ENCODE peak calls at places on chromosomes 12 and 14, in ten cellular contexts. Z, U, K, L, S, F, J, W, X and N are unnamed samples.

GRCh38 chr12:68131867-68132414 is 27.6 kb downstream of the IFNG start:
- DNase-seq in Z (no peak), U (no peak), K (no peak), L (no peak), S (no peak), F (no peak), J (no peak), W (no peak), X (no peak), N (no peak)

GRCh38 chr12:44465139-44465538 is 411.0 kb downstream of the NELL2 start:
- DNase-seq in Z (no peak), U (no peak), K (no peak), L (no peak), S (no peak), F (no peak), J (no peak), W (peak), X (no peak), N (no peak)

GRCh38 chr14:29627141-29627540 is 300.5 kb downstream of the PRKD1 start:
- DNase-seq in Z (no peak), U (no peak), K (no peak), L (no peak), S (peak), F (peak), J (no peak), W (no peak), X (no peak), N (no peak)

GRCh38 chr12:121005346-121005815 is 10.9 kb downstream of the C12orf43 start:
- DNase-seq in Z (no peak), U (no peak), K (peak), L (no peak), S (peak), F (peak), J (peak), W (peak), X (peak), N (no peak)

GRCh38 chr12:49662998-49663843 is 39.9 kb downstream of the PRPF40B start:
- DNase-seq in Z (peak), U (peak), K (peak), L (no peak), S (peak), F (peak), J (peak), W (no peak), X (peak), N (peak)

GRCh38 chr12:119446459-119446858 is 111.9 kb downstream of the CCDC60 start:
- DNase-seq in Z (no peak), U (no peak), K (no peak), L (no peak), S (no peak), F (peak), J (no peak), W (peak), X (no peak), N (no peak)

GRCh38 chr14:28515571-28515970 is 251.0 kb upstream of the FOXG1 start:
- DNase-seq in Z (no peak), U (no peak), K (no peak), L (no peak), S (peak), F (peak), J (no peak), W (no peak), X (peak), N (no peak)

GRCh38 chr14:22112004-22112403 is 438.4 kb upstream of the OR4E1 start:
- DNase-seq in Z (no peak), U (no peak), K (no peak), L (no peak), S (no peak), F (no peak), J (peak), W (peak), X (no peak), N (no peak)

GRCh38 chr14:74554742-74555362 is 57.2 kb downstream of the LTBP2 start:
- DNase-seq in Z (no peak), U (no peak), K (peak), L (no peak), S (no peak), F (no peak), J (no peak), W (no peak), X (no peak), N (no peak)

GRCh38 chr12:127670294-127670693 is 596.7 kb upstream of the TMEM132C start:
- DNase-seq in Z (no peak), U (no peak), K (no peak), L (no peak), S (no peak), F (no peak), J (no peak), W (no peak), X (no peak), N (no peak)

GRCh38 chr14:67957925-67958324 is 138.3 kb downstream of the RAD51B start:
- DNase-seq in Z (no peak), U (no peak), K (no peak), L (no peak), S (no peak), F (no peak), J (no peak), W (no peak), X (no peak), N (no peak)

GRCh38 chr12:54197037-54197909 is 8.5 kb upstream of the SMUG1 start:
- DNase-seq in Z (no peak), U (no peak), K (no peak), L (no peak), S (peak), F (peak), J (no peak), W (no peak), X (no peak), N (no peak)

GRCh38 chr12:12562016-12562483 is 613 bp downstream of the DUSP16 start:
- DNase-seq in Z (peak), U (no peak), K (peak), L (no peak), S (peak), F (peak), J (no peak), W (peak), X (no peak), N (peak)

GRCh38 chr14:105878554-105878953 is 352.2 kb downstream of the TMEM121 start:
- DNase-seq in Z (no peak), U (no peak), K (peak), L (no peak), S (no peak), F (no peak), J (no peak), W (no peak), X (no peak), N (peak)

GRCh38 chr12:2959508-2960431 is 573 bp downstream of the TEAD4 start:
- DNase-seq in Z (peak), U (no peak), K (peak), L (peak), S (peak), F (peak), J (peak), W (peak), X (peak), N (peak)

GRCh38 chr12:16359512-16360491 is 12.4 kb downstream of the MGST1 start:
- DNase-seq in Z (peak), U (no peak), K (peak), L (peak), S (peak), F (peak), J (peak), W (peak), X (peak), N (peak)

GRCh38 chr12:10551375-10551774 is 45.7 kb downstream of the EIF2S3B start:
- DNase-seq in Z (no peak), U (no peak), K (peak), L (no peak), S (no peak), F (no peak), J (peak), W (no peak), X (no peak), N (no peak)

GRCh38 chr14:46490150-46490769 is 161.3 kb downstream of the RPL10L start:
- DNase-seq in Z (no peak), U (no peak), K (no peak), L (no peak), S (no peak), F (no peak), J (no peak), W (peak), X (peak), N (no peak)

GRCh38 chr12:7934153-7934552 is 1.8 kb downstream of the SLC2A3 start:
- DNase-seq in Z (no peak), U (no peak), K (no peak), L (no peak), S (no peak), F (no peak), J (no peak), W (no peak), X (no peak), N (no peak)

GRCh38 chr12:7935464-7935772 is 569 bp downstream of the SLC2A3 start:
- DNase-seq in Z (no peak), U (no peak), K (no peak), L (no peak), S (no peak), F (no peak), J (no peak), W (no peak), X (no peak), N (no peak)

GRCh38 chr12:7935773-7936581 is at the start of gene SLC2A3:
- DNase-seq in Z (peak), U (peak), K (no peak), L (no peak), S (peak), F (peak), J (peak), W (peak), X (peak), N (peak)

GRCh38 chr12:7933255-7933726 is 2.7 kb downstream of the SLC2A3 start:
- DNase-seq in Z (peak), U (peak), K (peak), L (peak), S (peak), F (peak), J (peak), W (peak), X (peak), N (peak)

DNA sequence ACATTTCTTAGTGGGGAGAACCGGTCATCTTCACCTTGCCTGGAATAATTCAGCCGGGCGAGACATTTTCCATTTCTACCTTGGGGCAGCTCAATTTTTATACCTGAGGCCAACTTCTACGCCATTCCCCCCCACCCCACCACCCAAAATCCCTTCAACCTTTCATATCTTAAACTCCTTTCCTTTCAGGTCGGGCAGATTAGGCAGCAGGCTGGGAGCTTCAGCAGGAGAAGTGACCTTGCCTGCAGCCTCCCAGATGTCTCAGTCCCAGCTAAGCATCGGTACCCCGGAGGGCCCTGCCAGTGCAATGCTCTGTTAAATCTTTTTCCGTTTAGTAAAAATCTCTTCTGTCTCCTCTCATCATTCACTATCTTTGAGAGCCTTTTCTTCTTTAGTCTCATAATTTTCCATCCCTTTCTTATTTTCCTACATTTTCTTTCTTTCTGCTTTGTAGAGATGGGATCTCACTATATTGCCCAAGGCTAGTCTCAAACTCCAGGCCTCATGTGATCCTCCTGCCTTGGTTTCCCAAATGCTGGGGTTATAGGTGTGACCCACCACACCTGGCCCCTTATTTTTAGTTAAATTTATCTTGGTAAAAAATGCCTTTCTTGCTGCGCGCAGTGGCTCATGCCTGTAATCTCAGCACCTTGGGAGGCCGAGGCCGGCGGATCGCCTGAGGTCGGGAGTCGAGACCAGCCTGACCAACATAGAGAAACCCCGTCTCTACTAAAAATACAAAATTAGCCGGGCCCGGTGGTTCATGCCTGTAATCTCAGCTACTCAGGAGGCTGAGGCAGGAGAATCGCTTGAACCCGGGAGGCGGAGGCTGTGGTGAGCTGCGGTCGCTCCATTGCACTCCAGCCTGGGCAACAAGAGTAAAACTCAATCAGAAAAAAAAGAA is 1.2 kb downstream of the SLC2A3 start:
- DNase-seq in Z (no peak), U (no peak), K (no peak), L (no peak), S (no peak), F (no peak), J (no peak), W (no peak), X (no peak), N (no peak)
- H3K27ac ChIP-seq in Z (peak), U (peak), K (peak), L (peak), S (peak), F (peak), J (peak), W (peak), X (peak), N (peak)

GRCh38 chr14:69044296-69044695 is 65.2 kb upstream of the ACTN1 start:
- DNase-seq in Z (no peak), U (no peak), K (no peak), L (no peak), S (no peak), F (no peak), J (no peak), W (no peak), X (no peak), N (no peak)
- H3K27ac ChIP-seq in Z (peak), U (no peak), K (peak), L (no peak), S (peak), F (no peak), J (peak), W (no peak), X (no peak), N (peak)

DNA sequence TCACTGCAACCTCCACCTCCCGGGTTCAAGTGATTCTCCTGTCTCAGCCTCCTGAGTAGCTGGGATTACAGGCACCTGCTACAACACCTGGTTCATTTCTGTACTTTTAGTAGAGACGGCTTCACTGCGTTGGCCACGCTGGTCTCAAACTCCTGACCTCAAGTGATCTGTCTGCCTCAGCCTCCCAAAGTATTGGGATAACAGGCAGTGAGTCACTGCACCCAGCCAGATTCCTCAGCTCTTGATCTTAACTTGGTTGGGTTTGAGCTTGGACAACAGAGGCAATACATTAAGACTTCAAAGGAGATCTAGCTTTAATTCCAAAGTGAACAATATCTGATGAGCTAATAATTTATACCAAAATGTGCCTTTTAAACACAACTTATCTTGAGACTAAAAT is 5.6 kb downstream of the DAZAP2 start:
- DNase-seq in Z (no peak), U (no peak), K (no peak), L (no peak), S (peak), F (peak), J (no peak), W (no peak), X (peak), N (no peak)
- H3K27ac ChIP-seq in Z (no peak), U (no peak), K (peak), L (no peak), S (no peak), F (no peak), J (no peak), W (no peak), X (no peak), N (no peak)

GRCh38 chr12:124995200-124995961 is 1.9 kb downstream of the BRI3BP start:
- DNase-seq in Z (no peak), U (no peak), K (no peak), L (no peak), S (no peak), F (no peak), J (no peak), W (no peak), X (no peak), N (no peak)
- H3K27ac ChIP-seq in Z (no peak), U (peak), K (peak), L (no peak), S (no peak), F (no peak), J (no peak), W (peak), X (no peak), N (no peak)

DNA sequence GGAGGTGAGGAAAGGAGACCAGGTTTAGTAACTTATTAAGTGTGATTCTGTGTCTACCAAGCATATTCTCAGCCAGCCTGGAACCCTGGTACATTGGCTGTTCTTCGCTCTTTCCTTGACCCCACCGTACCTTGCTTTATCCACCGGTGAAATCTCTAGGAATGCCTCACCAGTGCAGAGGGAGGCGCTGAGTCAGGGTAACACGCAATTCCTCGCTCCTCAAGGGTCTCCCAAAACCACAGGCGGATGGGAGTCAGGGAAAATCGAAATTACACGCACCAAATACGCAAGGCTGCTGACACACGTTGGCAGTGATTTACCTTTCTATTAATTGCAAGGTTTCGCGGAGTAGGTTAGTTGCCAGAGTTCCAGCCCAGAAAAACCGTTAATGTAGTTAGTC is 848 bp downstream of the L3HYPDH start:
- DNase-seq in Z (no peak), U (peak), K (no peak), L (no peak), S (peak), F (peak), J (no peak), W (peak), X (peak), N (no peak)
- H3K27ac ChIP-seq in Z (peak), U (peak), K (peak), L (peak), S (peak), F (peak), J (peak), W (peak), X (peak), N (peak)

GRCh38 chr12:95738024-95738611 is 52.4 kb downstream of the NTN4 start:
- DNase-seq in Z (no peak), U (no peak), K (no peak), L (no peak), S (no peak), F (no peak), J (no peak), W (no peak), X (no peak), N (no peak)

GRCh38 chr12:95730457-95730856 is 60.1 kb downstream of the NTN4 start:
- DNase-seq in Z (no peak), U (no peak), K (no peak), L (no peak), S (no peak), F (no peak), J (no peak), W (no peak), X (no peak), N (no peak)

GRCh38 chr12:95731519-95731958 is 59.0 kb downstream of the NTN4 start:
- DNase-seq in Z (no peak), U (no peak), K (no peak), L (no peak), S (no peak), F (no peak), J (no peak), W (no peak), X (no peak), N (no peak)

GRCh38 chr12:95736631-95737030 is 53.9 kb downstream of the NTN4 start:
- DNase-seq in Z (no peak), U (no peak), K (no peak), L (no peak), S (peak), F (peak), J (no peak), W (no peak), X (no peak), N (no peak)

GRCh38 chr12:95733156-95733825 is 57.3 kb downstream of the NTN4 start:
- DNase-seq in Z (no peak), U (peak), K (no peak), L (peak), S (peak), F (peak), J (no peak), W (peak), X (no peak), N (no peak)
- H3K27ac ChIP-seq in Z (peak), U (peak), K (peak), L (peak), S (peak), F (no peak), J (no peak), W (peak), X (no peak), N (peak)

DNA sequence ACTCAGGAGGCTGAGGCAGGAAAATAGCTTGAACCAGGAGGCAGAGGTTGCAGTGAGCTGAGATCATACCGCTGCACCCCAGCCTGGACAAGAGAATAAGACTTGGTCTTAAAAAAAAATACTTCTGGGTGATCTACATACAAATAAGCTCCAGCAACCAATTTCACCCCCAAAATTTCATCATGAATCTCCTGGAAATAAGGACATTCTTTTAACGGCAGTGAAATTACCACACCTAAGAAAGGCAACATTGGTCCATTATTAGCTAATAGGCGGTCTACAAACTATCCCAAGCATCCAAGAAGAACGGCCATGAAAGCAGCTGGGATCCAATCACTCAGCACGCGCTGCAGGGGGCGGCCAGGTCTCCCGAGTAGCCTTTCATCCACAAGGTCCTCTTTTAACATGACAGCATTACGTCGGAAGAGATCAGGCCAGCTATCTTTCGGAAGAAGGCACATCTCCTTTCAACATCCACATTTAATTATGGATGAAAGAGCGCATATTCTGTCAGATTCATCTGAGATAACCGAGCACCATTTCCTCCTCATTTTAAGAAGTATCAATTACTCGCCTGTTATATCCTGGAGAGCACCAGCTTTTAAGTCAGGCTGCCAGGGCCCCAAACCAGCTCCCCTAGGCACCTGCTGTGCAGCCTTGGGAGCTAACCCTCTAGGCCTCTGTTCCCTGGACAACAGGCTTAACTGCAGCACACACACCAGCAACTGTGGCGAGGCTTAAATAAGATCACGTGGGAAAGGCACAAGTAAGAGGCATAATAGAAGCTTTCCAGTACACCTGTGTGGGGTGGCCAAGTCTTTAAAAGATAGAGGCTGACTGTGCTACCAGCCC is 4.2 kb downstream of the SLC15A4 start:
- DNase-seq in Z (no peak), U (no peak), K (no peak), L (no peak), S (no peak), F (no peak), J (no peak), W (no peak), X (no peak), N (peak)
- H3K27ac ChIP-seq in Z (peak), U (no peak), K (peak), L (no peak), S (no peak), F (no peak), J (peak), W (no peak), X (peak), N (peak)

GRCh38 chr12:110230655-110231054 is 50.4 kb upstream of the ATP2A2 start:
- DNase-seq in Z (no peak), U (no peak), K (no peak), L (no peak), S (no peak), F (no peak), J (no peak), W (no peak), X (no peak), N (no peak)
- H3K27ac ChIP-seq in Z (no peak), U (no peak), K (no peak), L (peak), S (no peak), F (no peak), J (no peak), W (peak), X (no peak), N (no peak)